ENCODE peak calls at places on chromosomes 16 and 17, in four cellular contexts. F is right atrium auricular region, C is cardiac muscle cell, Q is uterus. O is an unnamed sample.
A peak's percentile ranks its signal among the peaks of the same experiment; 100 is the strongest.

GRCh38 chr17:13346996-13347762 is 254.6 kb downstream of the HS3ST3A1 start:
- DNase-seq in Q (no peak), F (no peak), C (peak; percentile 91), O (no peak)

GRCh38 chr16:59754854-59755253 is 1020.7 kb upstream of the GOT2 start:
- DNase-seq in Q (no peak), C (no peak), F (no peak), O (no peak)

GRCh38 chr17:44108440-44109311 is 14.8 kb downstream of the HDAC5 start:
- DNase-seq in Q (peak; percentile 92), F (peak; percentile 94), C (peak; percentile 94), O (peak; percentile 92)

GRCh38 chr17:74369221-74369620 is 1.9 kb downstream of the GPR142 start:
- DNase-seq in F (no peak), C (no peak), Q (no peak), O (peak; percentile 83)

GRCh38 chr17:42340691-42341127 is 47.5 kb downstream of the STAT3 start:
- DNase-seq in F (no peak), Q (no peak), C (no peak), O (no peak)

GRCh38 chr16:7294020-7294419 is 38.6 kb upstream of the RBFOX1 start:
- DNase-seq in F (no peak), Q (no peak), C (no peak), O (no peak)

GRCh38 chr17:38355256-38355655 is 3.6 kb downstream of the SOCS7 start:
- DNase-seq in Q (no peak), C (no peak), F (no peak), O (no peak)

GRCh38 chr17:77741109-77741508 is 217.4 kb upstream of the TNRC6C start:
- DNase-seq in C (no peak), F (no peak), Q (no peak), O (no peak)

GRCh38 chr17:72182256-72182890 is 61.6 kb downstream of the SOX9 start:
- DNase-seq in Q (no peak), C (no peak), F (no peak), O (no peak)

GRCh38 chr17:19769946-19770652 is 22.0 kb upstream of the ALDH3A1 start:
- DNase-seq in Q (no peak), F (peak; percentile 38), C (peak; percentile 54), O (no peak)

GRCh38 chr17:78747479-78747878 is 34.6 kb downstream of the CYTH1 start:
- DNase-seq in F (no peak), C (no peak), Q (no peak), O (no peak)

GRCh38 chr16:54055864-54056263 is 230.7 kb downstream of the IRX3 start:
- DNase-seq in F (no peak), C (no peak), Q (no peak), O (no peak)

GRCh38 chr16:49700928-49701685 is 154.8 kb downstream of the ZNF423 start:
- DNase-seq in Q (no peak), F (no peak), C (peak; percentile 90), O (peak; percentile 22)

GRCh38 chr16:13480801-13481200 is 439.2 kb upstream of the ERCC4 start:
- DNase-seq in C (no peak), Q (no peak), F (no peak), O (no peak)

GRCh38 chr16:71356051-71356740 is 2.3 kb upstream of the CALB2 start:
- DNase-seq in Q (no peak), C (no peak), F (no peak), O (no peak)

GRCh38 chr16:47574091-47575054 is 113.2 kb downstream of the PHKB start:
- DNase-seq in Q (no peak), C (peak; percentile 68), F (no peak), O (no peak)

GRCh38 chr16:3328104-3328503 is 22.8 kb downstream of the ZNF75A start:
- DNase-seq in Q (no peak), F (no peak), C (no peak), O (no peak)
- H3K9me3 ChIP-seq in Q (no peaks in the 10 kb centered on the region), F (peaks cover 13% of the 10 kb centered on the region), C (no peaks in the 10 kb centered on the region), O (no peaks in the 10 kb centered on the region)

GRCh38 chr17:80295559-80295958 is 34.9 kb downstream of the RNF213 start:
- DNase-seq in Q (no peak), F (no peak), C (no peak), O (no peak)
- H3K4me1 ChIP-seq in Q (no peaks in the 10 kb centered on the region), F (no peaks in the 10 kb centered on the region), C (no peaks in the 10 kb centered on the region), O (no peaks in the 10 kb centered on the region)

GRCh38 chr17:29240477-29240876 is 6.2 kb upstream of the CRYBA1 start:
- DNase-seq in F (no peak), C (no peak), Q (no peak), O (no peak)
- H3K4me3 ChIP-seq in F (no peak overlapping the region), C (no peak overlapping the region), Q (no peak overlapping the region), O (no peak overlapping the region)

DNA sequence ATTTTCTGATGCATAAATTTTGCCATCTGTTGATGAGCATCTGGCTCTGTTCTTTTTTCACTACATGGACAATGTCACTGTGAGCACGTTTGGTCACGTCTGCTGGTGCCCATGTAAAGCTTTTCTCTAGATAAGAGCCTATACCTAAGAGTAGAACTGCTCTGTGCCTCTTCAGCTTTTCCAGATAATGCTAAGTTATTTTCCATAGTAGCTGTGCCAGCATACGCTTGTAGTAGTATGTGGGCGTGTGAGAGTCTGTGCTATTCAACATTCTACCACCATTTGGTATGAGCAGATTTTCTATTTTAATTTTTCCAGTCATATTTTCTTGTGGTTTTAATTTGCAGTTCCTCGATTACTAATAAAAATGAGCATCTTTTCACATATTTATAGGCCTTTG is 33.2 kb downstream of the VPS35L start:
- DNase-seq in F (no peak), C (peak; percentile 25), Q (no peak), O (no peak)
- H3K9me3 ChIP-seq in F (no peaks in the 10 kb centered on the region), C (no peaks in the 10 kb centered on the region), Q (no peaks in the 10 kb centered on the region), O (no peaks in the 10 kb centered on the region)

GRCh38 chr16:23877107-23878070 is 41.6 kb downstream of the PRKCB start:
- DNase-seq in F (no peak), C (no peak), Q (no peak), O (no peak)

GRCh38 chr16:23871924-23872323 is 36.1 kb downstream of the PRKCB start:
- DNase-seq in Q (no peak), F (no peak), C (no peak), O (no peak)

GRCh38 chr16:23876256-23876896 is 40.6 kb downstream of the PRKCB start:
- DNase-seq in C (no peak), F (no peak), Q (no peak), O (no peak)

GRCh38 chr16:23879735-23880373 is 44.1 kb downstream of the PRKCB start:
- DNase-seq in Q (no peak), C (no peak), F (no peak), O (no peak)

DNA sequence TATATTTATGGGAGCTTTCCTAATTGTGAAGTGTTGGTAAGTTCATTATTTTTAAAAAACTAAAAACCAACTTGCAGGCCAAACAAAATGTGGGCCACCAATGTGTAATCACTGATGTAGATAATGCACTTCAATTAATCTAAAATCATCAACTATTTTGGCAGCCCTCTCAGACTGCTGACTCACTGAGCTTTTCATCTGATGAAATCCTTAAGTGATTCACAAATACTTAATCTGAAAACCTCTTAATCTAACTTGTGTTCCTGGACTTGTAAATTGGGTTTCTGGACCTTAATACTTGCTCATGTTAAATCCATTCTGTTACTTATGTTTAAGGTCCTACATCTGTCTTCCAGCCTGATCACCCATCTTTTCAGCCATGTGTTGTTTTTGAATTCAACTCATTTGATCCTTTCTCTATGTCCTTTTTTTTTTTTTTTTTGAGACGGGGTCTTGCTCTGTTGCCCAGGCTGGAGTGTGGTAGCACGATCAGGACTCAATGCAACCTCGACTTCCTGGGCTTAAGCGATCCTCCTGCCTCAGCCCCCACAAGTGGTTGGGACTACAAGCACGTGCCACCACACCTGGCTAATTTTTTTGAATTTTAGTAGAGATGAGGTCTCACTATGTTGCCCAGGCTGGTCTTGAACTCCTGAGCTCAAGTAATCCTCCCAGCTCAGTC is 39.0 kb downstream of the PRKCB start:
- DNase-seq in Q (no peak), F (no peak), C (peak; percentile 13), O (no peak)
- H3K4me1 ChIP-seq in Q (no peaks in the 10 kb centered on the region), F (no peaks in the 10 kb centered on the region), C (no peaks in the 10 kb centered on the region), O (no peaks in the 10 kb centered on the region)

DNA sequence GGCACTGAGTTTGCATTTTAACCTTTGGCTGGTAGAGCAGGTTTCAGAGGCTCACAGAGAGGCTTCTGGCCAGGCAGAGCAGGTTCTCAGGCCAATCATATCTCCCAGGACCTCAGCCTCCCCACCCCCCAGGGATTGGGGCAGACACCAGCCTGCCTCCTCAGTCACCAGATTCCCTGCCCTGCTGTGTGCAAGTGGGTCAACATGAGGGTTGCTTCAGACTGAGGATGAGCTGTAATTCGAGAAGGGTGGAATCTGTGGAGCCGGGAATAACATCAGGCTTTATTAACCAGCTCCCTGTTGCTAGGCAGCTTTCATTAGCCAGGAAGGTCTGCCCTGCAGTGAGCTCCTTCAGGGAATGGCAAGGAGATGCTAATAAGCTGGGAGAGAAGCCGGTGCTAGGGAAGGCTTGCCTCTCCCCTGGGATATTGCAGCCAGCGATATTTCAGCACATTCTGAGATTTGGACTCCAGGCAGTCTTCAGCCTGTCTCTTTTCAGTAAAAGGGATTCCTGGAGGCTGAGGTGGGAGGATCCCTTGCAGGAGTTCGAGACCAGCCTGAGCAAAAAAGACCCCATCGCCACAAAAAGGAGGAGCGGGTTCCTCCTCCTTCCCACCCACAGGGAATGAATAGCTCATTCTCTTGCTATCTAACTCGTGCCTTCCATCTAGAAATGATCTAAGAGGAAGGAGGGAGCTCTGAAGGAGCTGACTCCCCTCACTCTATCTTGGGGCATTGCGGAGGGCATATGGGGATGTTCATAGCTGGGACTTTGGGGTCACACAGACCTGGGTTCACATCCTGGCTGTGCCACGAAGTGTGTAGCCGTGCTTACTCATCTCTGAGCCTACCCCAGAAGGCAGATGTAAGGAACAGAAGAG is 10.7 kb downstream of the SGSM2 start:
- DNase-seq in Q (no peak), C (peak; percentile 69), F (no peak), O (no peak)
- H3K4me3 ChIP-seq in Q (no peak overlapping the region), C (no peak overlapping the region), F (no peak overlapping the region), O (no peak overlapping the region)

DNA sequence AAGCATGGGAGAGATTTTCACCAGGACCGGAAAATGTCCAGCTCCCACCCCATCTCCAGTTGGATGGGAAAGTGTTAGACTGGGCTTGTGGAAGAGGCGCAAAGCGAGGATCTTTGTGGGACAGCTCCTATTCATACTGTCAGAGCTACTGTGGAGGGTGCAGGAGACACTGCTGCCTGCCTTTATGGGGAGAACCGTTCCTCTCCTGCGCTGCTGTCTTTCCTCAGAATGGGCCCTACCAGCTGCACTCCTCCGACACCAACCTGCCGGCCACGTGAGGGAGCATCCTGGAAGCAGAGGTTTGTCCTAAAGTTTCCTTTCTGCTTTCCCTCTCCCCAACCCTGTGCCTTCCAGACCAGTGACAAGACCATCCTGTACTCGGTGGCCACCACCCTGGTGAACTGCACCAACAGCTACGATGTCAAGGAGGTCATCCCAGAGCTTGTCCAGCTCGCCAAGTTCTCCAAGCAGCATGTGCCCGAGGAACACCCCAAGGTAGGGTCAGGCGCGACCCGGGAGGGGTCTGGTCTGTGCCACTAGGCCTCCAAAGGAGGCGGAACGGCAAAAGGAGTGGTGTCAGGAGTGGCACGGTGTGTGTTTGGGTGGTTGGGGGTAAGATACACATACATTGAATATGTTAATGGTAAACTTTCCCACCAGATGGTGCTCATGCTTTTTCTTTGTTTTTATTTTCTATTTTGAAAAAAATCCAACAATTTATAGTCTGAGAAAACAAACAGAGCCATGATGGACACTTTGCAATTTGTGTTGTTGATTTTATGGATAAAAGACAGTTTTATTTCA is 23.0 kb downstream of the SLC35G3 start:
- DNase-seq in C (peak; percentile 29), Q (no peak), F (no peak), O (no peak)
- H3K9me3 ChIP-seq in C (no peaks in the 10 kb centered on the region), Q (no peaks in the 10 kb centered on the region), F (no peaks in the 10 kb centered on the region), O (no peaks in the 10 kb centered on the region)

GRCh38 chr16:11913425-11914079 is 2.2 kb downstream of the GSPT1 start:
- DNase-seq in F (no peak), Q (no peak), C (peak; percentile 7), O (no peak)

GRCh38 chr16:11914759-11915643 is 755 bp downstream of the GSPT1 start:
- DNase-seq in Q (peak; percentile 20), F (no peak), C (peak; percentile 33), O (peak; percentile 79)

GRCh38 chr16:11916524-11917285 is 949 bp upstream of the GSPT1 start:
- DNase-seq in Q (no peak), C (peak; percentile 12), F (no peak), O (no peak)

GRCh38 chr16:11915644-11916523 is at the start of gene GSPT1:
- DNase-seq in Q (peak; percentile 99), F (peak; percentile 99), C (peak; percentile 99), O (peak; percentile 100)

GRCh38 chr16:11914210-11914758 is 1.5 kb downstream of the GSPT1 start:
- DNase-seq in Q (no peak), C (no peak), F (no peak), O (no peak)
- H3K4me1 ChIP-seq in Q (peaks cover 12% of the 10 kb centered on the region), C (peaks cover 21% of the 10 kb centered on the region), F (peaks cover 52% of the 10 kb centered on the region), O (peaks cover 7% of the 10 kb centered on the region)

O was measured in right cardiac atrium.